ENCODE peak calls at places on chromosomes 1 and 21, in five cellular contexts. Z, B, L, E and G are unnamed samples. For H3K9me3 and H3K4me1, the result is how much of the 10 kb centered on the place peaks cover.

GRCh38 chr21:40421121-40421520 is 425.8 kb downstream of the DSCAM start:
- DNase-seq in Z (no peak), B (no peak), L (no peak), E (no peak), G (no peak)

GRCh38 chr1:198499588-198499987 is 40.9 kb downstream of the ATP6V1G3 start:
- DNase-seq in Z (peak), B (no peak), L (no peak), E (peak), G (no peak)

GRCh38 chr1:78840447-78841251 is 165.9 kb downstream of the ADGRL4 start:
- DNase-seq in Z (peak), B (no peak), L (no peak), E (peak), G (peak)

GRCh38 chr1:62247391-62248168 is 52.9 kb downstream of the L1TD1 start:
- DNase-seq in Z (no peak), B (no peak), L (no peak), E (no peak), G (no peak)

GRCh38 chr1:224245188-224245587 is 62.1 kb downstream of the DEGS1 start:
- DNase-seq in Z (peak), B (no peak), L (no peak), E (peak), G (no peak)

GRCh38 chr1:210711825-210712224 is 383.1 kb downstream of the HHAT start:
- DNase-seq in Z (no peak), B (no peak), L (no peak), E (no peak), G (no peak)

GRCh38 chr1:46806196-46807020 is 7.6 kb downstream of the CYP4B1 start:
- DNase-seq in Z (no peak), B (no peak), L (no peak), E (peak), G (no peak)

GRCh38 chr21:34802180-34802899 is 133.5 kb downstream of the CLIC6 start:
- DNase-seq in Z (no peak), B (no peak), L (no peak), E (no peak), G (no peak)

GRCh38 chr21:26965567-26966359 is 1.1 kb downstream of the ADAMTS5 start:
- DNase-seq in Z (peak), B (no peak), L (no peak), E (peak), G (no peak)

GRCh38 chr1:198105185-198105584 is 51.6 kb upstream of the NEK7 start:
- DNase-seq in Z (no peak), B (no peak), L (no peak), E (no peak), G (no peak)

GRCh38 chr1:201756411-201756810 is 72.5 kb upstream of the IPO9 start:
- DNase-seq in Z (peak), B (no peak), L (no peak), E (peak), G (no peak)

GRCh38 chr21:31151156-31151555 is 112.9 kb upstream of the KRTAP19-8 start:
- DNase-seq in Z (no peak), B (no peak), L (no peak), E (no peak), G (no peak)

GRCh38 chr1:53557369-53557768 is 98.2 kb downstream of the DMRTB1 start:
- DNase-seq in Z (no peak), B (no peak), L (no peak), E (no peak), G (no peak)

GRCh38 chr1:117967472-117967871 is 37.9 kb downstream of the WDR3 start:
- DNase-seq in Z (peak), B (no peak), L (no peak), E (peak), G (no peak)
- H3K4me3 ChIP-seq in Z (no peak), B (no peak), L (no peak), E (no peak), G (no peak)

DNA sequence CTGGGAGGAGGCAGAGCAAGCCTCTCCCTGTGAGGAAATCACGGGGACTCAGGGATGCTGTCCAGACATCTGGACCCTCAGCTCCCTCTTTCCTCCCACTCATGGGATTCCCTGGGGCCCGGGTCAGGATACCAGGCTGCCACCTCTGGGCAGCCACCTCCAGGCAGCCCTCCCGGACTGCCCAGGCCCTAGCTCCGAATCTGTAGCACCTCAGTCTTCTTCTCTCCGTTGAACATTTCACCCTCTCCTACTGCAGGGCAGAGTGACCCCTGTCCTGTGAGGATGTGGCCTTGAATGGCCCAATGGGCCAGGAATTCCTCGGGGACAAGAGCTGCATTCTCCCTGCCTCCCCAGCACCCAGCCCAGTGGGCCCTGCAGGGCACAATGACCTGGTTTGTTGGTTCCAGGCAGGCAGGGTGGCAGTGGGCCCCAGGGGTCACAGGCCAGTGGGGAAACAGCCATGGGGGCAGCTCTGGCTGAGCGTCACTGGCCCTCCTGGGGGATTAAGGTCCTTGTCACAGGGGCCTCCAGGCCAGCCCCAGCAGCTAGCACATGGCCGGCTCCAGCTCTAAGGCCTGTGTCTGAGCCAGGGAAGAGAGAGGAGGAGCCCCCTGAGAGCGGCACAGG is 9.5 kb upstream of the TTC34 start:
- DNase-seq in Z (no peak), B (no peak), L (no peak), E (no peak), G (no peak)
- H3K9me3 ChIP-seq in Z (half or more), B (under half), L (under half), E (under half), G (under half)

GRCh38 chr1:30287976-30288375 is 435.4 kb downstream of the MATN1 start:
- DNase-seq in Z (no peak), B (no peak), L (no peak), E (no peak), G (peak)
- H3K4me1 ChIP-seq in Z (under half), B (under half), L (under half), E (under half), G (under half)

GRCh38 chr1:234692961-234693360 is 83.0 kb upstream of the IRF2BP2 start:
- DNase-seq in Z (no peak), B (no peak), L (no peak), E (no peak), G (no peak)
- H3K4me3 ChIP-seq in Z (no peak), B (no peak), L (no peak), E (no peak), G (no peak)

DNA sequence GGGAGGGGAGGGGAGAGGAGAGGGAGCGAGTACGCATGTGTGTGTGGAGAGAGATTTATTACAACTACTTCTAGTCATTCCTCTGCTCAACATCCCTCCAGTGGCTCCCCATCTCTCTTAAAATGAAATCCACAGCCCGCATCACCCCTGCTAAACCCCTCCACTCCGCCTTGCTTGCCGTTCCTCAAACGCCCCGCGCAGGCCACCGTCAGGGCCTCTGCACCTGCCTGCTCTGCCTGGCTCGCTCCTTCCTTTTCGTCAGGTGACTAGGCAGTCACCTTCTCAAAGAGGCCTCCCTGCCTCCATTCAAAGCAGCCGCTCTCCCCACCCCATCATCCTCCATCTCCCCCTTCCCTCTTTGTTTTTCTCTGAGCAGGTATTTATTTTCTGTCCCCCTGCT is 29.9 kb downstream of the LRRC38 start:
- DNase-seq in Z (no peak), B (no peak), L (no peak), E (no peak), G (no peak)
- H3K9me3 ChIP-seq in Z (under half), B (under half), L (under half), E (under half), G (under half)

DNA sequence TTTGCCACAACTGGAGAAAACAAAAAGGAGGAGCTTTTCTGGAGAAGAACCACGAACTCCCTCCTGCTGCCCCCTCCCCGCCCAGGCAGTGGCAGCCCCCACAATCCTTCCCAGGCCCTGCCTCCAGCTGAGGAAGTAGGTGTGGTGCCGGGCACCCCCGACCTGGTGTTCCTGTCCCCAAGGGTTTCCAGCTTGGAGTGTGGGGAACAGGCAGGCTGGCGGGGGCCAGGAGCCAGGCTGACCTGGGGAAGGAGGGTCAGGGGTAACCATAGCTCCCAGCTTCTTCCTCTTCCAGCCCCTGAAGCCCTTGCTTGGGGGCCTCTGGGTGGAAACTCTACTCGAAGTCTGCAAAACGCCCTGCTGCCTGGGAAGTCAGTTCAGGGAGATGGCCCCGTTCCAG is 4.3 kb upstream of the HES5 start:
- DNase-seq in Z (no peak), B (no peak), L (no peak), E (no peak), G (no peak)
- H3K4me1 ChIP-seq in Z (under half), B (under half), L (under half), E (under half), G (under half)

GRCh38 chr1:221604948-221605347 is 136.9 kb downstream of the DUSP10 start:
- DNase-seq in Z (peak), B (no peak), L (no peak), E (no peak), G (no peak)

GRCh38 chr1:221605569-221605968 is 136.3 kb downstream of the DUSP10 start:
- DNase-seq in Z (no peak), B (no peak), L (no peak), E (no peak), G (no peak)

GRCh38 chr1:221606216-221606615 is 135.7 kb downstream of the DUSP10 start:
- DNase-seq in Z (no peak), B (no peak), L (no peak), E (no peak), G (no peak)

GRCh38 chr1:221611930-221612777 is 129.7 kb downstream of the DUSP10 start:
- DNase-seq in Z (peak), B (no peak), L (no peak), E (peak), G (peak)

DNA sequence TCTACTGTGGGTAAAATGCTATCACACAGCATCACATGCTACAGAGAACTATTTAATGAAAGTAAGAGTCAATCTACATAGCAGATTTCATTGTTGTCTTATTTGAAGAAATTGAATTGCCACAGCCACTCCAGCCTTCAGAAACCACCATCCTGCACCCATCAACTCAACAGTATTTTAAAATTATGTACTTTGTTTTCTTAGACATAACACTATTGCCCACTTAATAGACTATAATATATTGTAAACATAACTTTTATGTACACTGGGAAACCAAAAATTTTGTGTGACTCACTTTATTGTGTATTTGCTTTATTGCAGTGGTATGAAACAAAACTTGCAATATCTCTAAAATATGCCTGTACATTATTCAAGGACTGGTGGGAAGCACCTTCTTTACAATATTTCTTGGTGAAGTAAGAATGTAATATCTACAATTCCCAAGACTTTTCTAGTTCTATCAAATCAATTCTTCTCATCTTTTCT is 133.0 kb downstream of the DUSP10 start:
- DNase-seq in Z (peak), B (no peak), L (no peak), E (no peak), G (no peak)
- H3K4me3 ChIP-seq in Z (no peak), B (no peak), L (no peak), E (no peak), G (no peak)